ENCODE peak calls at places on chromosomes 11 and 22, in six cellular contexts. One of them, this sample, is unnamed.

GRCh38 chr22:38104084-38104483 is 6.4 kb downstream of the BAIAP2L2 start:
- DNase-seq in stimulated activated CD4-positive, alpha-beta T cell treated with anti-CD3 and anti-CD28 coated beads, Interleukin-12 subunit alpha, Interleukin-12 subunit beta, amount 100 ng/mL, for 24 hours: no peak
- DNase-seq in right cardiac atrium: no peak
- DNase-seq in astrocyte of the spinal cord: no peak
- DNase-seq in NCI-H1930: no peak
- DNase-seq in NCI-H774: no peak
- DNase-seq in this sample: no peak

GRCh38 chr11:75966546-75967287 is 151.7 kb downstream of the UVRAG start:
- DNase-seq in astrocyte of the spinal cord: peak
- DNase-seq in NCI-H1930: no peak
- DNase-seq in right cardiac atrium: no peak
- DNase-seq in NCI-H774: no peak
- DNase-seq in stimulated activated CD4-positive, alpha-beta T cell treated with anti-CD3 and anti-CD28 coated beads, Interleukin-12 subunit alpha, Interleukin-12 subunit beta, amount 100 ng/mL, for 24 hours: no peak
- DNase-seq in this sample: no peak

GRCh38 chr11:130625907-130626306 is 177.5 kb downstream of the ADAMTS15 start:
- DNase-seq in NCI-H774: no peak
- DNase-seq in right cardiac atrium: no peak
- DNase-seq in stimulated activated CD4-positive, alpha-beta T cell treated with anti-CD3 and anti-CD28 coated beads, Interleukin-12 subunit alpha, Interleukin-12 subunit beta, amount 100 ng/mL, for 24 hours: no peak
- DNase-seq in NCI-H1930: no peak
- DNase-seq in astrocyte of the spinal cord: no peak
- DNase-seq in this sample: no peak

GRCh38 chr11:120123946-120124345 is 14.0 kb downstream of the TRIM29 start:
- DNase-seq in NCI-H774: no peak
- DNase-seq in NCI-H1930: no peak
- DNase-seq in astrocyte of the spinal cord: no peak
- DNase-seq in right cardiac atrium: no peak
- DNase-seq in stimulated activated CD4-positive, alpha-beta T cell treated with anti-CD3 and anti-CD28 coated beads, Interleukin-12 subunit alpha, Interleukin-12 subunit beta, amount 100 ng/mL, for 24 hours: no peak
- DNase-seq in this sample: no peak

GRCh38 chr11:23732026-23732425 is 764.8 kb upstream of the LUZP2 start:
- DNase-seq in NCI-H774: no peak
- DNase-seq in NCI-H1930: no peak
- DNase-seq in astrocyte of the spinal cord: peak
- DNase-seq in stimulated activated CD4-positive, alpha-beta T cell treated with anti-CD3 and anti-CD28 coated beads, Interleukin-12 subunit alpha, Interleukin-12 subunit beta, amount 100 ng/mL, for 24 hours: no peak
- DNase-seq in right cardiac atrium: no peak
- DNase-seq in this sample: no peak

GRCh38 chr22:42820075-42820763 is 36.9 kb downstream of the ARFGAP3 start:
- DNase-seq in astrocyte of the spinal cord: peak
- DNase-seq in stimulated activated CD4-positive, alpha-beta T cell treated with anti-CD3 and anti-CD28 coated beads, Interleukin-12 subunit alpha, Interleukin-12 subunit beta, amount 100 ng/mL, for 24 hours: no peak
- DNase-seq in NCI-H774: no peak
- DNase-seq in right cardiac atrium: no peak
- DNase-seq in NCI-H1930: no peak
- DNase-seq in this sample: no peak

GRCh38 chr11:133681901-133682300 is 149.6 kb upstream of the OPCML start:
- DNase-seq in stimulated activated CD4-positive, alpha-beta T cell treated with anti-CD3 and anti-CD28 coated beads, Interleukin-12 subunit alpha, Interleukin-12 subunit beta, amount 100 ng/mL, for 24 hours: no peak
- DNase-seq in NCI-H774: peak
- DNase-seq in right cardiac atrium: no peak
- DNase-seq in astrocyte of the spinal cord: no peak
- DNase-seq in NCI-H1930: no peak
- DNase-seq in this sample: no peak

GRCh38 chr11:11605821-11606450 is 15.9 kb downstream of the GALNT18 start:
- DNase-seq in stimulated activated CD4-positive, alpha-beta T cell treated with anti-CD3 and anti-CD28 coated beads, Interleukin-12 subunit alpha, Interleukin-12 subunit beta, amount 100 ng/mL, for 24 hours: no peak
- DNase-seq in astrocyte of the spinal cord: no peak
- DNase-seq in NCI-H1930: no peak
- DNase-seq in right cardiac atrium: no peak
- DNase-seq in NCI-H774: peak
- DNase-seq in this sample: no peak

GRCh38 chr11:31824791-31825452 is 13.8 kb upstream of the PAX6 start:
- DNase-seq in NCI-H1930: no peak
- DNase-seq in astrocyte of the spinal cord: no peak
- DNase-seq in right cardiac atrium: no peak
- DNase-seq in NCI-H774: no peak
- DNase-seq in stimulated activated CD4-positive, alpha-beta T cell treated with anti-CD3 and anti-CD28 coated beads, Interleukin-12 subunit alpha, Interleukin-12 subunit beta, amount 100 ng/mL, for 24 hours: no peak
- DNase-seq in this sample: no peak

GRCh38 chr11:28123151-28123571 is 15.0 kb downstream of the METTL15 start:
- DNase-seq in astrocyte of the spinal cord: peak
- DNase-seq in stimulated activated CD4-positive, alpha-beta T cell treated with anti-CD3 and anti-CD28 coated beads, Interleukin-12 subunit alpha, Interleukin-12 subunit beta, amount 100 ng/mL, for 24 hours: no peak
- DNase-seq in right cardiac atrium: no peak
- DNase-seq in NCI-H1930: no peak
- DNase-seq in NCI-H774: no peak
- DNase-seq in this sample: no peak

GRCh38 chr11:108534274-108534882 is 36.2 kb upstream of the POGLUT3 start:
- DNase-seq in NCI-H774: no peak
- DNase-seq in NCI-H1930: no peak
- DNase-seq in astrocyte of the spinal cord: no peak
- DNase-seq in stimulated activated CD4-positive, alpha-beta T cell treated with anti-CD3 and anti-CD28 coated beads, Interleukin-12 subunit alpha, Interleukin-12 subunit beta, amount 100 ng/mL, for 24 hours: no peak
- DNase-seq in right cardiac atrium: no peak
- DNase-seq in this sample: no peak

GRCh38 chr22:31248965-31249940 is 37.2 kb downstream of the LIMK2 start:
- DNase-seq in NCI-H774: no peak
- DNase-seq in astrocyte of the spinal cord: no peak
- DNase-seq in right cardiac atrium: no peak
- DNase-seq in stimulated activated CD4-positive, alpha-beta T cell treated with anti-CD3 and anti-CD28 coated beads, Interleukin-12 subunit alpha, Interleukin-12 subunit beta, amount 100 ng/mL, for 24 hours: no peak
- DNase-seq in NCI-H1930: no peak
- DNase-seq in this sample: no peak

GRCh38 chr11:126277780-126278179 is 5.1 kb upstream of the TIRAP start:
- DNase-seq in astrocyte of the spinal cord: no peak
- DNase-seq in NCI-H774: no peak
- DNase-seq in stimulated activated CD4-positive, alpha-beta T cell treated with anti-CD3 and anti-CD28 coated beads, Interleukin-12 subunit alpha, Interleukin-12 subunit beta, amount 100 ng/mL, for 24 hours: no peak
- DNase-seq in NCI-H1930: no peak
- DNase-seq in right cardiac atrium: no peak
- DNase-seq in this sample: no peak

GRCh38 chr11:37504066-37504611 is 906.1 kb upstream of the RAG2 start:
- DNase-seq in NCI-H1930: no peak
- DNase-seq in NCI-H774: no peak
- DNase-seq in astrocyte of the spinal cord: peak
- DNase-seq in stimulated activated CD4-positive, alpha-beta T cell treated with anti-CD3 and anti-CD28 coated beads, Interleukin-12 subunit alpha, Interleukin-12 subunit beta, amount 100 ng/mL, for 24 hours: no peak
- DNase-seq in right cardiac atrium: no peak
- DNase-seq in this sample: no peak

GRCh38 chr11:2553886-2554285 is 109.1 kb downstream of the KCNQ1 start:
- DNase-seq in NCI-H774: no peak
- DNase-seq in astrocyte of the spinal cord: no peak
- DNase-seq in stimulated activated CD4-positive, alpha-beta T cell treated with anti-CD3 and anti-CD28 coated beads, Interleukin-12 subunit alpha, Interleukin-12 subunit beta, amount 100 ng/mL, for 24 hours: no peak
- DNase-seq in right cardiac atrium: no peak
- DNase-seq in NCI-H1930: no peak
- DNase-seq in this sample: no peak

GRCh38 chr11:126874831-126875230 is 125.7 kb downstream of the KIRREL3 start:
- DNase-seq in NCI-H1930: no peak
- DNase-seq in stimulated activated CD4-positive, alpha-beta T cell treated with anti-CD3 and anti-CD28 coated beads, Interleukin-12 subunit alpha, Interleukin-12 subunit beta, amount 100 ng/mL, for 24 hours: no peak
- DNase-seq in right cardiac atrium: no peak
- DNase-seq in NCI-H774: no peak
- DNase-seq in astrocyte of the spinal cord: no peak
- DNase-seq in this sample: no peak

GRCh38 chr11:1257916-1258315 is 35.0 kb downstream of the MUC5B start:
- DNase-seq in NCI-H774: no peak
- DNase-seq in NCI-H1930: no peak
- DNase-seq in astrocyte of the spinal cord: no peak
- DNase-seq in right cardiac atrium: no peak
- DNase-seq in stimulated activated CD4-positive, alpha-beta T cell treated with anti-CD3 and anti-CD28 coated beads, Interleukin-12 subunit alpha, Interleukin-12 subunit beta, amount 100 ng/mL, for 24 hours: no peak
- DNase-seq in this sample: no peak

GRCh38 chr11:102229510-102230119 is 87.7 kb upstream of the BIRC3 start:
- DNase-seq in NCI-H774: no peak
- DNase-seq in stimulated activated CD4-positive, alpha-beta T cell treated with anti-CD3 and anti-CD28 coated beads, Interleukin-12 subunit alpha, Interleukin-12 subunit beta, amount 100 ng/mL, for 24 hours: no peak
- DNase-seq in astrocyte of the spinal cord: no peak
- DNase-seq in right cardiac atrium: no peak
- DNase-seq in NCI-H1930: no peak
- DNase-seq in this sample: no peak

GRCh38 chr22:40507491-40507890 is 129.0 kb downstream of the MRTFA start:
- DNase-seq in astrocyte of the spinal cord: no peak
- DNase-seq in right cardiac atrium: no peak
- DNase-seq in NCI-H774: no peak
- DNase-seq in stimulated activated CD4-positive, alpha-beta T cell treated with anti-CD3 and anti-CD28 coated beads, Interleukin-12 subunit alpha, Interleukin-12 subunit beta, amount 100 ng/mL, for 24 hours: no peak
- DNase-seq in NCI-H1930: no peak
- DNase-seq in this sample: no peak

GRCh38 chr11:117380676-117381075 is 53.0 kb downstream of the CEP164 start:
- DNase-seq in right cardiac atrium: no peak
- DNase-seq in stimulated activated CD4-positive, alpha-beta T cell treated with anti-CD3 and anti-CD28 coated beads, Interleukin-12 subunit alpha, Interleukin-12 subunit beta, amount 100 ng/mL, for 24 hours: no peak
- DNase-seq in NCI-H774: no peak
- DNase-seq in NCI-H1930: no peak
- DNase-seq in astrocyte of the spinal cord: no peak
- DNase-seq in this sample: no peak

GRCh38 chr11:117201516-117201866 is 2.3 kb downstream of the TAGLN start:
- DNase-seq in NCI-H1930: no peak
- DNase-seq in NCI-H774: no peak
- DNase-seq in stimulated activated CD4-positive, alpha-beta T cell treated with anti-CD3 and anti-CD28 coated beads, Interleukin-12 subunit alpha, Interleukin-12 subunit beta, amount 100 ng/mL, for 24 hours: no peak
- DNase-seq in right cardiac atrium: no peak
- DNase-seq in astrocyte of the spinal cord: no peak
- DNase-seq in this sample: no peak

GRCh38 chr11:83866655-83867054 is 580.5 kb upstream of the CCDC90B start:
- DNase-seq in right cardiac atrium: no peak
- DNase-seq in NCI-H1930: no peak
- DNase-seq in stimulated activated CD4-positive, alpha-beta T cell treated with anti-CD3 and anti-CD28 coated beads, Interleukin-12 subunit alpha, Interleukin-12 subunit beta, amount 100 ng/mL, for 24 hours: no peak
- DNase-seq in NCI-H774: no peak
- DNase-seq in astrocyte of the spinal cord: no peak
- DNase-seq in this sample: no peak